ENCODE peak calls at places on chromosomes 5 and 9, in five cellular contexts. X, R, B, Y and P are unnamed samples.

GRCh38 chr5:122908662-122909061 is 63.2 kb downstream of the SNX24 start:
- DNase-seq in B (no peak), R (no peak), Y (no peak), X (no peak), P (peak; percentile 19)

GRCh38 chr9:34139477-34140146 is 13.1 kb upstream of the DCAF12 start:
- DNase-seq in B (peak; percentile 45), X (no peak), Y (peak; percentile 17), R (no peak), P (peak; percentile 70)

GRCh38 chr5:111857633-111858032 is 100.6 kb upstream of the NREP start:
- DNase-seq in R (no peak), X (no peak), B (no peak), Y (no peak), P (no peak)

GRCh38 chr9:112371060-112371459 is 8.8 kb upstream of the HSDL2 start:
- DNase-seq in X (no peak), R (no peak), Y (no peak), B (no peak), P (no peak)

GRCh38 chr9:137876781-137877386 is 698 bp upstream of the CACNA1B start:
- DNase-seq in Y (no peak), B (no peak), X (no peak), R (no peak), P (no peak)

GRCh38 chr9:133257398-133258053 is 17.5 kb downstream of the ABO start:
- DNase-seq in Y (no peak), X (no peak), B (no peak), R (no peak), P (no peak)

GRCh38 chr5:43192558-43193170 is 639 bp downstream of the NIM1K start:
- DNase-seq in B (no peak), Y (peak; percentile 31), R (peak; percentile 6), X (peak; percentile 49), P (no peak)

GRCh38 chr5:151157426-151158286 is at the start of gene ANXA6:
- DNase-seq in Y (peak; percentile 88), B (peak; percentile 49), R (peak; percentile 65), X (peak; percentile 87), P (peak; percentile 94)

GRCh38 chr5:141223112-141223783 is at the start of gene PCDHB14:
- DNase-seq in B (peak; percentile 23), X (no peak), Y (no peak), R (no peak), P (peak; percentile 36)

GRCh38 chr5:29983528-29984152 is 1209.8 kb upstream of the CDH6 start:
- DNase-seq in Y (no peak), R (no peak), B (no peak), X (no peak), P (no peak)

GRCh38 chr9:134174073-134174449 is 9.7 kb upstream of the RNU6ATAC start:
- DNase-seq in Y (no peak), X (no peak), B (no peak), R (no peak), P (no peak)

GRCh38 chr5:39992617-39993203 is 567.9 kb upstream of the DAB2 start:
- DNase-seq in R (no peak), X (no peak), Y (no peak), B (no peak), P (no peak)

GRCh38 chr9:14309403-14309802 is 4.5 kb downstream of the NFIB start:
- DNase-seq in Y (no peak), B (peak; percentile 68), R (no peak), X (no peak), P (no peak)

GRCh38 chr9:112028242-112029221 is 131.9 kb downstream of the UGCG start:
- DNase-seq in Y (no peak), X (peak; percentile 83), R (no peak), B (no peak), P (no peak)

GRCh38 chr9:137590469-137591383 is at the start of gene ZMYND19:
- DNase-seq in X (peak; percentile 92), R (peak; percentile 91), B (peak; percentile 96), Y (peak; percentile 86), P (peak; percentile 85)

GRCh38 chr9:131554088-131554864 is 9.0 kb downstream of the PRRT1B start:
- DNase-seq in Y (no peak), X (no peak), R (no peak), B (no peak), P (no peak)

GRCh38 chr5:57033103-57033502 is 81.2 kb upstream of the MIER3 start:
- DNase-seq in R (no peak), X (no peak), Y (no peak), B (no peak), P (peak; percentile 72)

GRCh38 chr5:132951858-132952257 is 11.6 kb downstream of the AFF4 start:
- DNase-seq in X (no peak), R (no peak), B (no peak), Y (no peak), P (no peak)

GRCh38 chr9:129880654-129881546 is 45.6 kb downstream of the USP20 start:
- DNase-seq in X (no peak), R (no peak), B (no peak), Y (no peak), P (no peak)

GRCh38 chr9:3736186-3736585 is 210.4 kb upstream of the RFX3 start:
- DNase-seq in R (no peak), B (no peak), X (no peak), Y (no peak), P (no peak)

GRCh38 chr5:133274597-133274935 is 222.8 kb downstream of the HSPA4 start:
- DNase-seq in B (no peak), R (no peak), Y (peak; percentile 69), X (no peak), P (no peak)

GRCh38 chr9:110027624-110028023 is 180.3 kb downstream of the C9orf152 start:
- DNase-seq in B (no peak), Y (no peak), X (no peak), R (peak; percentile 21), P (no peak)

GRCh38 chr5:29089591-29090141 is 2051.3 kb upstream of the CDH9 start:
- DNase-seq in Y (no peak), R (no peak), X (no peak), B (no peak), P (no peak)